ENCODE peak calls at places on chromosome 5, in four cellular contexts. One of them, this sample, is unnamed.

GRCh38 chr5:153523196-153523595 is 32.7 kb downstream of the GRIA1 start:
- DNase-seq in left ventricle myocardium inferior: no peak
- DNase-seq in heart left ventricle: no peak
- DNase-seq in kidney: no peak
- DNase-seq in this sample: no peak

GRCh38 chr5:172766287-172767104 is 4.5 kb downstream of the DUSP1 start:
- DNase-seq in left ventricle myocardium inferior: peak; percentile 69
- DNase-seq in heart left ventricle: peak; percentile 81
- DNase-seq in kidney: peak; percentile 90
- DNase-seq in this sample: no peak

GRCh38 chr5:135468086-135468485 is 15.9 kb upstream of the TIFAB start:
- DNase-seq in kidney: peak; percentile 20
- DNase-seq in left ventricle myocardium inferior: no peak
- DNase-seq in heart left ventricle: no peak
- DNase-seq in this sample: no peak

GRCh38 chr5:167743685-167744084 is 547.8 kb upstream of the WWC1 start:
- DNase-seq in heart left ventricle: no peak
- DNase-seq in left ventricle myocardium inferior: no peak
- DNase-seq in kidney: no peak
- DNase-seq in this sample: no peak

GRCh38 chr5:90477073-90477472 is 2.4 kb downstream of the POLR3G start:
- DNase-seq in left ventricle myocardium inferior: no peak
- DNase-seq in heart left ventricle: no peak
- DNase-seq in kidney: no peak
- DNase-seq in this sample: no peak

GRCh38 chr5:14376789-14377188 is 204.8 kb upstream of the OTULINL start:
- DNase-seq in left ventricle myocardium inferior: no peak
- DNase-seq in kidney: no peak
- DNase-seq in heart left ventricle: no peak
- DNase-seq in this sample: no peak

GRCh38 chr5:110757118-110757729 is 18.4 kb downstream of the SLC25A46 start:
- DNase-seq in heart left ventricle: no peak
- DNase-seq in left ventricle myocardium inferior: no peak
- DNase-seq in kidney: no peak
- DNase-seq in this sample: no peak

GRCh38 chr5:84242286-84242685 is 142.4 kb downstream of the EDIL3 start:
- DNase-seq in left ventricle myocardium inferior: no peak
- DNase-seq in heart left ventricle: no peak
- DNase-seq in kidney: no peak
- DNase-seq in this sample: no peak

GRCh38 chr5:172793577-172794488 is 22.8 kb upstream of the DUSP1 start:
- DNase-seq in heart left ventricle: no peak
- DNase-seq in kidney: no peak
- DNase-seq in left ventricle myocardium inferior: no peak
- DNase-seq in this sample: no peak

GRCh38 chr5:123511290-123511647 is 708 bp upstream of the CSNK1G3 start:
- DNase-seq in left ventricle myocardium inferior: no peak
- DNase-seq in kidney: no peak
- DNase-seq in heart left ventricle: no peak
- DNase-seq in this sample: no peak

GRCh38 chr5:1800470-1801060 is 642 bp upstream of the NDUFS6 start:
- DNase-seq in left ventricle myocardium inferior: no peak
- DNase-seq in kidney: no peak
- DNase-seq in heart left ventricle: no peak
- DNase-seq in this sample: no peak

GRCh38 chr5:10734050-10734709 is 26.9 kb downstream of the DAP start:
- DNase-seq in left ventricle myocardium inferior: no peak
- DNase-seq in heart left ventricle: no peak
- DNase-seq in kidney: no peak
- DNase-seq in this sample: no peak

GRCh38 chr5:10734832-10735231 is 26.2 kb downstream of the DAP start:
- DNase-seq in left ventricle myocardium inferior: no peak
- DNase-seq in kidney: no peak
- DNase-seq in heart left ventricle: no peak
- DNase-seq in this sample: no peak

GRCh38 chr5:10736354-10736753 is 24.7 kb downstream of the DAP start:
- DNase-seq in kidney: no peak
- DNase-seq in heart left ventricle: no peak
- DNase-seq in left ventricle myocardium inferior: no peak
- DNase-seq in this sample: no peak

GRCh38 chr5:10736808-10737207 is 24.2 kb downstream of the DAP start:
- DNase-seq in heart left ventricle: no peak
- DNase-seq in kidney: no peak
- DNase-seq in left ventricle myocardium inferior: no peak
- DNase-seq in this sample: no peak

DNA sequence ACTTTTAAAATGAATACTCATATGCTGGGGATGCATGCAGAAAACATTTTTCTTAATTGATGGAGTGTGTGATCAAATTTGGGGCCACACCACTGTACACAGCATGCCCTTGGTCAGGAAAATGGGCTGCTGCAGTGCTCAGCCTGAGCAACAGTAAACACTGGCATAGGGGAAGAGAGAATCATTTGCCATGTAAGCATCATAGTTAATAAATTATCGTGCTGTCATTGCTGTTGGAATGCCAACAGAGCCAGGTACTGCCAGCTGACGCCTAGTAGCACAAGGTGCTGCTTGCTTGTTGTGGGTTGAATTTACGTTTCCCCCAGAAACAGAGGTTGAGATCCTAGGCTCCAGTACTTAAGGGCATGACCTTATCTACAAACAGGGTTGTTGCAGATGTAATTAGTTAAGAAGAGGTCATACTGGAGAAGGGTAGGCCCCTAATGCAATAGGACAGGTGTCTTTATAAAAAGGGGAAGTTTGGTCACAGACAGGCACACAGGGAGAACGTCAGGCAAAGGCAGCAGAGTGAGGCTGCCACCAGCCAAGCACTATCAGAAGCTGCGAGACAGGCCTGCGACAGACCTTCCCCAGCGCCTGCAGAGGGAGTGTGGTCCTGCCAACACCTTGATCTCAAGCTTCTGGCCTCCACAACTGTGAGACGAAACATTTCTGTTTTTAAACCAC is 25.3 kb downstream of the DAP start:
- DNase-seq in left ventricle myocardium inferior: no peak
- DNase-seq in kidney: no peak
- DNase-seq in heart left ventricle: no peak
- DNase-seq in this sample: no peak
- TF ChIP-seq CTCF in left ventricle myocardium inferior: peak; percentile 34
- TF ChIP-seq CTCF in kidney: no peak
- TF ChIP-seq CTCF in heart left ventricle: no peak
- TF ChIP-seq CTCF in this sample: no peak

DNA sequence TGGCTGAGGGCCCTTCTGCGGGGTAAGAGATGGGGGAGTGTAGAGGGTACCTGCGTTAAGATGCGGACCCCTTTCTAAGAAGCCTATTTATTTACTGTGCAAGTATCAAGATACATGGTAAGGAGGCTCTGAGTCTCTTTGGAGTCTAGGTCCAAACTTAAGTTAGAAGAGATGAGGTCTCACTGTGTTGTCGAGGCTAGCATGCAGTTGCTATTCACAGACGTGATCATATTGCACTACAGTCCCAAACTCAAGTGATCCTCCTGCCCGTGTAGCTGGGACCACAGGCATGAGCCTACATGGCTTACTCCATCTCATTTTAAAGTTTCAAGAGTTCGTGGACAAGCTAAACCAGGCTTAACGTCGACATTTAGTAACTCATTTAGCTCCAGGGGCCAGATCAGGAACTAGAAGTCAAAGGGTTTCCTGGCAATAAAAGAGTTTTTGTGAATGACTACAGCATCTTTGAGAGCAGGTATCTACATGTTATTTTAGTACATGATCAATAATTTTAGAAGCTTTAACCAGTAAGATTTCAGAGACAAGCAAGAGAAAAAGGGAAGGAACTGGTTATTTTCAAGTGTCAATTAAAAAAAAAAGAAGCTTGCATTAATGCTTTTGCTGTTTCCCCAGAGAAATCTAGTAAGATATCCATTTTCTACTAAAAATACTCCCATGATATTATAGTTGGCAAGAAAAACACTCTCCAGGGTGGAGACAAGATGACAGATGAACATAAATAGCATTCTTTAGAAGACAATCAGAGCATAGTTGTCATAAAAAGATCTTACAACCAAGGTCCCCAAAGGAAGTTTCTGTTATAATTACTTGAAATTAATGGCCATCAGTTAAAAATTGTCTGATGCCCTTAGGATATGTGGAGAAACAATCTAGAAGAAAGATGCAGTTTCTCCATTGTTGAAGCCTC is 141.3 kb downstream of the SCAMP1 start:
- DNase-seq in kidney: no peak
- DNase-seq in left ventricle myocardium inferior: no peak
- DNase-seq in heart left ventricle: no peak
- DNase-seq in this sample: no peak
- H3K4me1 ChIP-seq in kidney: peaks cover 4% of the 10 kb centered on the region
- H3K4me1 ChIP-seq in left ventricle myocardium inferior: peaks cover 80% of the 10 kb centered on the region
- H3K4me1 ChIP-seq in heart left ventricle: peaks cover 76% of the 10 kb centered on the region
- H3K4me1 ChIP-seq in this sample: peaks cover 65% of the 10 kb centered on the region

DNA sequence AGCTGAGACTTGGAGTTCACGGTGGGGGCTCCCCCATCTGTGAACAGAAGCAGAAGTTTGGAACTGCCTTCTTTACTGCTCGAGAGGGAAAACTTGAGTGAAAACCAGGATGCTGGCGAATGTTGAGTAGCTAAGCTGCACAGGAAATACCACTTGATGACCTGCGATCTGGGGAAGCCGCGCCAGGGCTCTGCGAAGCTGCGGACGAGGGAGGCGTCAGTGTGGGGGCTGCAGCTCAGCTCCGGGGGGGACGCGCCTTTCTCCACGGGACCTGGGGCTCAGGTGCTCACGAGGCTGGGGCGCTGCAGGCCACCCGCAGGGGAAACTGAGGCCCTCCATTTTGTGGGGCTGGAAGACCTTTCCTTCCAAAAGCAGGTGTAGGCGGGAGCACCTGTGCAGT is 62.4 kb downstream of the TENT4A start:
- DNase-seq in heart left ventricle: no peak
- DNase-seq in kidney: no peak
- DNase-seq in left ventricle myocardium inferior: no peak
- DNase-seq in this sample: no peak
- TF ChIP-seq CTCF in heart left ventricle: no peak
- TF ChIP-seq CTCF in kidney: no peak
- TF ChIP-seq CTCF in left ventricle myocardium inferior: no peak
- TF ChIP-seq CTCF in this sample: no peak

GRCh38 chr5:176529116-176529823 is 7.9 kb downstream of the RNF44 start:
- DNase-seq in kidney: peak; percentile 67
- DNase-seq in heart left ventricle: no peak
- DNase-seq in left ventricle myocardium inferior: no peak
- DNase-seq in this sample: no peak
- H3K4me1 ChIP-seq in kidney: peaks cover 4% of the 10 kb centered on the region
- H3K4me1 ChIP-seq in heart left ventricle: peaks cover 47% of the 10 kb centered on the region
- H3K4me1 ChIP-seq in left ventricle myocardium inferior: peaks cover 58% of the 10 kb centered on the region
- H3K4me1 ChIP-seq in this sample: peaks cover 42% of the 10 kb centered on the region

This sample was measured in esophagus squamous epithelium.